ENCODE peak calls at places on chromosomes 16 and 17, in four cellular contexts. G is GM19239, Z is LHCN-M2, P is AG08395. O is an unnamed sample.

GRCh38 chr16:10989494-10989893 is 45.1 kb downstream of the CLEC16A start:
- DNase-seq in G (no peak), Z (no peak), P (no peak), O (peak; percentile 61)

GRCh38 chr16:74455619-74456289 is 34.5 kb upstream of the CLEC18B start:
- DNase-seq in G (no peak), Z (peak; percentile 64), P (peak; percentile 7), O (peak; percentile 46)

GRCh38 chr17:48618366-48618896 is 3.3 kb upstream of the HOXB8 start:
- DNase-seq in G (peak; percentile 95), Z (peak; percentile 84), P (peak; percentile 95), O (peak; percentile 88)

GRCh38 chr17:4329838-4330237 is 36.6 kb downstream of the UBE2G1 start:
- DNase-seq in G (no peak), Z (peak; percentile 91), P (peak; percentile 88), O (peak; percentile 63)

GRCh38 chr16:11015607-11016006 is 71.2 kb downstream of the CLEC16A start:
- DNase-seq in G (no peak), Z (no peak), P (no peak), O (no peak)

GRCh38 chr16:17944345-17944744 is 392.2 kb downstream of the NPIPA8 start:
- DNase-seq in G (no peak), Z (no peak), P (no peak), O (no peak)

GRCh38 chr16:356756-357155 is 4.2 kb upstream of the AXIN1 start:
- DNase-seq in G (no peak), Z (no peak), P (no peak), O (no peak)

GRCh38 chr17:3910420-3911270 is 5.6 kb downstream of the P2RX1 start:
- DNase-seq in G (no peak), Z (no peak), P (no peak), O (no peak)

GRCh38 chr16:85437161-85438052 is 175.7 kb upstream of the GSE1 start:
- DNase-seq in G (no peak), Z (no peak), P (peak; percentile 35), O (no peak)

GRCh38 chr17:82952019-82952418 is 112.2 kb upstream of the ZNF750 start:
- DNase-seq in G (no peak), Z (no peak), P (no peak), O (no peak)

GRCh38 chr16:17572145-17572544 is 101.4 kb upstream of the XYLT1 start:
- DNase-seq in G (no peak), Z (no peak), P (no peak), O (no peak)

GRCh38 chr17:72472116-72472515 is 351.3 kb downstream of the SOX9 start:
- DNase-seq in G (no peak), Z (no peak), P (no peak), O (no peak)

GRCh38 chr17:78166416-78166815 is 2.0 kb upstream of the SYNGR2 start:
- DNase-seq in G (no peak), Z (no peak), P (no peak), O (no peak)

GRCh38 chr16:9322735-9323134 is 231.3 kb downstream of the HAPSTR1 start:
- DNase-seq in G (no peak), Z (no peak), P (no peak), O (no peak)

GRCh38 chr16:61858996-61859395 is 177.2 kb downstream of the CDH8 start:
- DNase-seq in G (no peak), Z (peak; percentile 77), P (peak; percentile 61), O (peak; percentile 33)

GRCh38 chr16:67163164-67163902 is 1.2 kb upstream of the HSF4 start:
- DNase-seq in G (no peak), Z (no peak), P (no peak), O (no peak)

GRCh38 chr17:1221209-1221608 is 41.4 kb upstream of the ABR start:
- DNase-seq in G (no peak), Z (no peak), P (no peak), O (no peak)

GRCh38 chr16:85615852-85616607 is 2.9 kb downstream of the GSE1 start:
- DNase-seq in G (peak; percentile 93), Z (peak; percentile 52), P (peak; percentile 83), O (peak; percentile 82)

GRCh38 chr16:53973021-53973420 is 269.1 kb downstream of the FTO start:
- DNase-seq in G (no peak), Z (no peak), P (no peak), O (peak; percentile 52)

GRCh38 chr16:19882186-19882585 is 2.5 kb downstream of the GPRC5B start:
- DNase-seq in G (no peak), Z (no peak), P (no peak), O (no peak)

GRCh38 chr17:29196784-29197515 is 16.8 kb upstream of the MYO18A start:
- DNase-seq in G (no peak), Z (no peak), P (no peak), O (no peak)

GRCh38 chr16:48365030-48365600 is 20.1 kb downstream of the SIAH1 start:
- DNase-seq in G (no peak), Z (no peak), P (no peak), O (no peak)

GRCh38 chr17:38703742-38704644 is 1.1 kb upstream of the MLLT6 start:
- DNase-seq in G (peak; percentile 83), Z (no peak), P (no peak), O (peak; percentile 33)

GRCh38 chr16:70650216-70650615 is 3.9 kb downstream of the IL34 start:
- DNase-seq in G (no peak), Z (no peak), P (no peak), O (no peak)

GRCh38 chr17:80032614-80033171 is 3.0 kb downstream of the TBC1D16 start:
- DNase-seq in G (no peak), Z (no peak), P (no peak), O (no peak)

GRCh38 chr17:17940451-17940911 is 31.7 kb downstream of the TOM1L2 start:
- DNase-seq in G (no peak), Z (peak; percentile 55), P (peak; percentile 47), O (peak; percentile 74)

GRCh38 chr17:62616993-62617893 is 10.2 kb upstream of the MRC2 start:
- DNase-seq in G (no peak), Z (peak; percentile 71), P (no peak), O (peak; percentile 85)

O was measured in myocyte.